ENCODE peak calls at places on chromosomes 11 and 22, in seven cellular contexts. A is tibial artery; I is CD4-positive, alpha-beta memory T cell; T is right lobe of liver; D is CD8-positive, alpha-beta T cell; G is mesenchymal stem cell; O is H1. K is an unnamed sample.

GRCh38 chr11:15944460-15944859 is 411.9 kb downstream of the SOX6 start:
- DNase-seq in T (no peak), A (no peak), D (no peak), O (peak), G (no peak), I (no peak), K (no peak)

GRCh38 chr22:50603511-50604255 is 3.1 kb downstream of the MAPK8IP2 start:
- DNase-seq in A (no peak), T (peak), D (no peak), G (no peak), O (no peak), I (no peak), K (no peak)

GRCh38 chr11:38547464-38547863 is 1949.4 kb upstream of the RAG2 start:
- DNase-seq in G (peak), D (no peak), T (no peak), O (no peak), I (no peak), A (no peak), K (no peak)

GRCh38 chr11:1918436-1919315 is 827 bp upstream of the TNNT3 start:
- DNase-seq in O (no peak), I (no peak), D (no peak), G (no peak), A (no peak), T (no peak), K (no peak)

GRCh38 chr22:50305658-50306566 is 1.5 kb downstream of the PLXNB2 start:
- DNase-seq in A (peak), O (no peak), D (no peak), T (peak), G (peak), I (no peak), K (peak)

GRCh38 chr11:111510311-111510710 is 1.9 kb downstream of the BTG4 start:
- DNase-seq in D (no peak), I (no peak), G (no peak), T (no peak), A (no peak), O (no peak), K (no peak)

GRCh38 chr11:55966391-55966790 is 3.4 kb downstream of the OR10AG1 start:
- DNase-seq in D (no peak), O (no peak), I (no peak), T (no peak), G (no peak), A (no peak), K (no peak)

GRCh38 chr11:134047586-134047999 is 21.3 kb upstream of the JAM3 start:
- DNase-seq in D (no peak), O (no peak), G (peak), I (no peak), A (peak), T (no peak), K (no peak)

GRCh38 chr11:707817-708420 is 1.9 kb downstream of the EPS8L2 start:
- DNase-seq in D (no peak), O (no peak), I (peak), G (no peak), T (no peak), A (peak), K (no peak)

GRCh38 chr11:72760543-72761400 is 8.6 kb upstream of the ARAP1 start:
- DNase-seq in D (no peak), T (no peak), A (no peak), O (no peak), G (peak), I (no peak), K (peak)

GRCh38 chr22:25950101-25950500 is 208.1 kb downstream of the MYO18B start:
- DNase-seq in I (no peak), G (no peak), A (no peak), D (no peak), O (no peak), T (no peak), K (no peak)

GRCh38 chr11:18277560-18278271 is 11.7 kb downstream of the SAA1 start:
- DNase-seq in I (no peak), G (peak), A (no peak), T (no peak), D (no peak), O (no peak), K (no peak)

GRCh38 chr11:16945671-16946469 is 68.3 kb downstream of the PLEKHA7 start:
- DNase-seq in I (no peak), O (peak), T (peak), A (no peak), G (peak), D (peak), K (no peak)

GRCh38 chr11:73585834-73586575 is 11.9 kb downstream of the FAM168A start:
- DNase-seq in T (no peak), A (no peak), G (peak), I (no peak), O (no peak), D (no peak), K (no peak)

GRCh38 chr11:22668005-22668796 is 1.8 kb downstream of the GAS2 start:
- DNase-seq in O (no peak), T (no peak), A (no peak), I (no peak), G (no peak), D (no peak), K (no peak)

GRCh38 chr11:69307421-69307820 is 13.5 kb downstream of the MYEOV start:
- DNase-seq in O (no peak), D (no peak), G (no peak), T (no peak), A (peak), I (peak), K (no peak)

GRCh38 chr11:110587972-110588371 is 124.3 kb downstream of the ARHGAP20 start:
- DNase-seq in I (no peak), D (no peak), G (no peak), O (no peak), T (no peak), A (no peak), K (no peak)

GRCh38 chr11:103486609-103487008 is 377.4 kb downstream of the DYNC2H1 start:
- DNase-seq in I (no peak), O (no peak), D (no peak), T (no peak), G (no peak), A (no peak), K (no peak)

GRCh38 chr11:60018058-60018457 is 1.1 kb downstream of the OOSP4B start:
- DNase-seq in I (no peak), O (no peak), A (no peak), D (no peak), G (no peak), T (no peak), K (no peak)

GRCh38 chr22:26302726-26303125 is 126.3 kb upstream of the ASPHD2 start:
- DNase-seq in D (no peak), O (no peak), T (no peak), G (no peak), I (no peak), A (no peak), K (no peak)

GRCh38 chr11:123547180-123547579 is 107.2 kb downstream of the SCN3B start:
- DNase-seq in D (no peak), G (no peak), O (no peak), I (no peak), T (no peak), A (no peak), K (no peak)

GRCh38 chr11:62449451-62449851 is 30.6 kb downstream of the SCGB1A1 start:
- DNase-seq in D (no peak), G (no peak), I (no peak), O (no peak), T (peak), A (no peak), K (no peak)

GRCh38 chr11:90493379-90493778 is 270.5 kb upstream of the CHORDC1 start:
- DNase-seq in D (no peak), O (no peak), T (no peak), G (no peak), A (no peak), I (no peak), K (no peak)

GRCh38 chr11:64022125-64022784 is 13.5 kb upstream of the FLRT1 start:
- DNase-seq in D (no peak), I (no peak), O (no peak), T (no peak), G (no peak), A (no peak), K (no peak)

GRCh38 chr22:44391481-44392445 is 79.0 kb upstream of the SHISAL1 start:
- DNase-seq in T (no peak), A (peak), G (no peak), I (no peak), D (no peak), O (peak), K (no peak)

GRCh38 chr22:44389181-44389580 is 76.4 kb upstream of the SHISAL1 start:
- DNase-seq in D (no peak), A (no peak), G (no peak), I (no peak), O (no peak), T (peak), K (no peak)

GRCh38 chr22:44392446-44392921 is 79.7 kb upstream of the SHISAL1 start:
- DNase-seq in O (peak), G (no peak), I (no peak), D (no peak), T (no peak), A (peak), K (no peak)

GRCh38 chr22:44391026-44391425 is 78.3 kb upstream of the SHISAL1 start:
- DNase-seq in A (peak), D (no peak), O (no peak), I (no peak), G (no peak), T (no peak), K (no peak)

GRCh38 chr22:44389926-44390925 is 77.5 kb upstream of the SHISAL1 start:
- DNase-seq in A (peak), G (no peak), O (no peak), T (peak), D (no peak), I (no peak), K (no peak)
- H3K4me3 ChIP-seq in A (no peak), G (no peak), O (no peak), T (no peak), D (no peak), I (no peak), K (no peak)

DNA sequence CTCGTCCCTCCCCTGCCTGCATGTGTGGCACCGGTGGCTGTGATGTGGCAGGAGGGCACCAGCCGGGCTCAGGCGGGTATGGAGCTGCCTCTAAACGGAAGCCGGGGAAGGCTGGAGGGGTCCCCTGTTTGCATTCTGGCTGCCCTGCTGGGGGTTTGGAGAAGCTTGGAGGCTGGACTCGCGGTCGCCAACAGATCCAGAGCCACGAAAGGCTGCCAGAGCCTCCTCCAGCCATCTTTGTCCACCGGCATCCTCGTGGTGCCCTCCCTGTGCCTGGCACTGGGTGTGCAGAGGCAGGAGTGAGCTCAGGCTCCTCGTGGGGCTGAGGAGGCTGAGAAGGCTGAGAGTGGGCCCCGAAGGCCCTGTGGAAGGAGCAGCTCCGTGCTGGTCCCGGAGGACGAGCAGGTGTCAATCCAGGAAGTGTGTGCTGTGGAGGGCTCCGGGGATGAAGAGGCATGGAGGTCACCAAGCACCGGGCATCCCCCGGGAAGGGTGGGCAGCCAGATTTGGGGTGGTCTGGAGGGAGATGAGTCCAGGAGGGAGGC is 937 bp downstream of the KDELR3 start:
- DNase-seq in D (no peak), T (no peak), O (no peak), G (no peak), A (peak), I (no peak), K (no peak)
- H3K4me3 ChIP-seq in D (no peak), T (no peak), O (no peak), G (peak), A (peak), I (no peak), K (peak)

DNA sequence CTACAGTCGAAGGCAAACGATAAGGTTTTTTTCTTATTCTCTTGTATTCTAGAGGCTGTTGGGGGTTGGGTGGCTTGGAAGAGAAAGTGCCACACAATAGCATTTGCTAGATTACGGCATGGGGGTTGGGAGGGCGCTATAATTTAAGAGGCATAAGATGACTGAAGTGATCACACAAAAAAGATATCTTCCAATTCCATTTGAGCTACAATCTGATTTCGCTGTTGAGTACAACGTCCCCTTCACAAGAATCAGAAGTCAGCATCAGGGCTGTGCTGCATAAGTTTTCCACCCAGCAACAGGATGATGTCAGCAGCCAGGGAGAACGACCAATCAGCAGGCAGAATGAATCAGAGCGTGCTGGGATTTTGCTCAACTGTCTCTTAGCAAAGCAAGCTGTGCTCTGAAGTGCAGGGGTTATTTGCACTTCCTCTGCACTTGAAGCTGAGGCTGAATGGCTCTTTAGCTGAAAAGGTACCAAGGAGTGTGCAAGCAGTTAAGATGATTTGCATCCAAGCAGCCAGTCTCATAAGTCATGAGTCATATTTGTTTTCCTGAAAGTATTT is 23.2 kb upstream of the SESN3 start:
- DNase-seq in A (peak), D (peak), I (peak), G (peak), T (peak), O (peak), K (peak)
- H3K4me3 ChIP-seq in A (peak), D (peak), I (peak), G (peak), T (no peak), O (no peak), K (peak)

GRCh38 chr11:65894034-65894591 is 3.6 kb downstream of the CCDC85B start:
- DNase-seq in D (peak), A (peak), T (peak), G (no peak), I (no peak), O (no peak), K (no peak)
- H3K4me3 ChIP-seq in D (peak), A (peak), T (no peak), G (peak), I (peak), O (no peak), K (peak)

DNA sequence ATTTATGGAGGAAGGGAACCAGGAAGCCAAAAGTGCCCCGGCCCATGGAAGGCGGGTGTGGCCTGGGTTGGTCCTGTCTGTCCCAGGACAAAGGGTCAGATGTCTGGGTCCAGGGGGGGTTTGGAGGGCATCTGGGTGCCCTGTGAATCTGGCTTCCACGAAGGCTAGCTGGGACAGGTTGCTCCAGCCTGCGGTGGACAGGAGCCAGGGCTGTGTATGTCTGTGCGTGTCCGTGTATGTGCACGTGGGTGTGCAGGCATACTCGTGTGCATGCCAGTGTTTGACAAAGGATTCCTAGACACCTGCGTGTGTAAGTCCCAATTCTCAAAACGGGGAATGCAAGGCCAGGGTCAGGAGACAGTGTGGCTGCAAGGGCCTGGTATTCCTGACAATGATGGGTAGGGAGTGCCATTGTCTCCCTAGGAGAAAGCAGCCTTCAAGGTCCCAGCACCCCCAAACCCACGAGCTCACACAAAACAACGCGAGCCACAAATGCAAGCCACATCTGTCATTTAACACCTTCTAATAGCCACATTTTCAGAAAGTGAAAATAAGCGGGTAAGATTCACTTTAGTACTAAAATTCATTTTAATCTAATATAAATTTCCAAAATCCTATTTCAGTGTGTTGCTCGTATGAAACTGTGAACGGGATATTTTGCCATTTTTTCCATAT is 78.4 kb upstream of the WNT7B start:
- DNase-seq in O (no peak), D (no peak), I (peak), T (peak), G (no peak), A (peak), K (no peak)
- H3K4me3 ChIP-seq in O (no peak), D (peak), I (no peak), T (no peak), G (peak), A (peak), K (peak)

DNA sequence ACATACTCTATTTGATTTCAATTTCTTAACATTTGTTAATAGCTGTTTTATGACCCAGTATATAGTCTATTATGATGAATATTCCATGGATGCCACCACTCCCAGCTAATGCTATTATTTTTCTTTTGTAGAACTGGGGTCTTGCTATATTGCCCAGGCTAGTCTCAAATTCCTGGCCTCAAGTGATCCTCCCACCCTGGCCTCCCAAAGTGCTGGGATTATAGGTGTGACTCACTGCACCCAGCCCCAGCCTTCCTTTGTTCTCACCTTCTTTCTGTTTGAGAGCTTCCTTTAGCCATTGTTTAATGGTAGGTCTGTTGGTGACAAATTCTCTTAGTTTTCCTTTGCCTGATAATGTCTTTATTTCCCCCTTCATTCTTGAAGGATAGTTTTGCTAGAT is 52.9 kb upstream of the AMOTL1 start:
- DNase-seq in D (no peak), A (no peak), T (no peak), I (no peak), O (no peak), G (no peak), K (no peak)
- H3K4me3 ChIP-seq in D (no peak), A (no peak), T (no peak), I (no peak), O (no peak), G (no peak), K (no peak)

K was measured in HFF-Myc.